ENCODE peak calls at places on chromosomes 13 and 19, in seven cellular contexts. One of them, this sample, is unnamed.

GRCh38 chr19:33273881-33274662 is 28.3 kb downstream of the CEBPA start:
- DNase-seq in stimulated activated CD8-positive, alpha-beta memory T cell treated with anti-CD3 and anti-CD28 coated beads, Interleukin-15, amount 100 ng/mL, for 4 hours: peak
- DNase-seq in NCI-H2029 treated with DMSO at 0.1 percent for 48 hours: peak
- DNase-seq in stimulated activated naive B cell treated with anti-CD40 and anti-IgM and Interleukin-4, amounts not matched to agents 10 μg/mL and 1 μg/mL and 100 μg/mL, for 72 hours: no peak
- DNase-seq in HT1080: peak
- DNase-seq in fibroblast of villous mesenchyme: peak
- DNase-seq in NCI-H1092 treated with DMSO at 0.1 percent for 48 hours: no peak
- DNase-seq in this sample: no peak

GRCh38 chr19:11335449-11336146 is 3.9 kb downstream of the RAB3D start:
- DNase-seq in stimulated activated CD8-positive, alpha-beta memory T cell treated with anti-CD3 and anti-CD28 coated beads, Interleukin-15, amount 100 ng/mL, for 4 hours: no peak
- DNase-seq in NCI-H2029 treated with DMSO at 0.1 percent for 48 hours: no peak
- DNase-seq in stimulated activated naive B cell treated with anti-CD40 and anti-IgM and Interleukin-4, amounts not matched to agents 10 μg/mL and 1 μg/mL and 100 μg/mL, for 72 hours: no peak
- DNase-seq in HT1080: no peak
- DNase-seq in fibroblast of villous mesenchyme: no peak
- DNase-seq in NCI-H1092 treated with DMSO at 0.1 percent for 48 hours: no peak
- DNase-seq in this sample: no peak

GRCh38 chr13:79455331-79455730 is 25.6 kb upstream of the NDFIP2 start:
- DNase-seq in stimulated activated CD8-positive, alpha-beta memory T cell treated with anti-CD3 and anti-CD28 coated beads, Interleukin-15, amount 100 ng/mL, for 4 hours: no peak
- DNase-seq in NCI-H2029 treated with DMSO at 0.1 percent for 48 hours: no peak
- DNase-seq in stimulated activated naive B cell treated with anti-CD40 and anti-IgM and Interleukin-4, amounts not matched to agents 10 μg/mL and 1 μg/mL and 100 μg/mL, for 72 hours: no peak
- DNase-seq in HT1080: no peak
- DNase-seq in fibroblast of villous mesenchyme: peak
- DNase-seq in NCI-H1092 treated with DMSO at 0.1 percent for 48 hours: no peak
- DNase-seq in this sample: peak

GRCh38 chr13:20360041-20360491 is 127.9 kb upstream of the GJB6 start:
- DNase-seq in stimulated activated CD8-positive, alpha-beta memory T cell treated with anti-CD3 and anti-CD28 coated beads, Interleukin-15, amount 100 ng/mL, for 4 hours: no peak
- DNase-seq in NCI-H2029 treated with DMSO at 0.1 percent for 48 hours: no peak
- DNase-seq in stimulated activated naive B cell treated with anti-CD40 and anti-IgM and Interleukin-4, amounts not matched to agents 10 μg/mL and 1 μg/mL and 100 μg/mL, for 72 hours: no peak
- DNase-seq in HT1080: peak
- DNase-seq in fibroblast of villous mesenchyme: no peak
- DNase-seq in NCI-H1092 treated with DMSO at 0.1 percent for 48 hours: no peak
- DNase-seq in this sample: peak

GRCh38 chr13:29561918-29562317 is 33.6 kb downstream of the SLC7A1 start:
- DNase-seq in stimulated activated CD8-positive, alpha-beta memory T cell treated with anti-CD3 and anti-CD28 coated beads, Interleukin-15, amount 100 ng/mL, for 4 hours: no peak
- DNase-seq in NCI-H2029 treated with DMSO at 0.1 percent for 48 hours: no peak
- DNase-seq in stimulated activated naive B cell treated with anti-CD40 and anti-IgM and Interleukin-4, amounts not matched to agents 10 μg/mL and 1 μg/mL and 100 μg/mL, for 72 hours: no peak
- DNase-seq in HT1080: no peak
- DNase-seq in fibroblast of villous mesenchyme: no peak
- DNase-seq in NCI-H1092 treated with DMSO at 0.1 percent for 48 hours: no peak
- DNase-seq in this sample: no peak

GRCh38 chr19:3790209-3790734 is 4.1 kb upstream of the MATK start:
- DNase-seq in stimulated activated CD8-positive, alpha-beta memory T cell treated with anti-CD3 and anti-CD28 coated beads, Interleukin-15, amount 100 ng/mL, for 4 hours: no peak
- DNase-seq in NCI-H2029 treated with DMSO at 0.1 percent for 48 hours: no peak
- DNase-seq in stimulated activated naive B cell treated with anti-CD40 and anti-IgM and Interleukin-4, amounts not matched to agents 10 μg/mL and 1 μg/mL and 100 μg/mL, for 72 hours: no peak
- DNase-seq in HT1080: no peak
- DNase-seq in fibroblast of villous mesenchyme: no peak
- DNase-seq in NCI-H1092 treated with DMSO at 0.1 percent for 48 hours: no peak
- DNase-seq in this sample: no peak

GRCh38 chr13:110187501-110188161 is 119.3 kb downstream of the COL4A1 start:
- DNase-seq in stimulated activated CD8-positive, alpha-beta memory T cell treated with anti-CD3 and anti-CD28 coated beads, Interleukin-15, amount 100 ng/mL, for 4 hours: no peak
- DNase-seq in NCI-H2029 treated with DMSO at 0.1 percent for 48 hours: no peak
- DNase-seq in stimulated activated naive B cell treated with anti-CD40 and anti-IgM and Interleukin-4, amounts not matched to agents 10 μg/mL and 1 μg/mL and 100 μg/mL, for 72 hours: no peak
- DNase-seq in HT1080: peak
- DNase-seq in fibroblast of villous mesenchyme: peak
- DNase-seq in NCI-H1092 treated with DMSO at 0.1 percent for 48 hours: no peak
- DNase-seq in this sample: peak

GRCh38 chr13:32314968-32315254 is 252 bp downstream of the ZAR1L start:
- DNase-seq in stimulated activated CD8-positive, alpha-beta memory T cell treated with anti-CD3 and anti-CD28 coated beads, Interleukin-15, amount 100 ng/mL, for 4 hours: peak
- DNase-seq in NCI-H2029 treated with DMSO at 0.1 percent for 48 hours: peak
- DNase-seq in stimulated activated naive B cell treated with anti-CD40 and anti-IgM and Interleukin-4, amounts not matched to agents 10 μg/mL and 1 μg/mL and 100 μg/mL, for 72 hours: peak
- DNase-seq in HT1080: no peak
- DNase-seq in fibroblast of villous mesenchyme: no peak
- DNase-seq in NCI-H1092 treated with DMSO at 0.1 percent for 48 hours: no peak
- DNase-seq in this sample: no peak

GRCh38 chr19:51034704-51035103 is at the start of gene KLK12:
- DNase-seq in stimulated activated CD8-positive, alpha-beta memory T cell treated with anti-CD3 and anti-CD28 coated beads, Interleukin-15, amount 100 ng/mL, for 4 hours: no peak
- DNase-seq in NCI-H2029 treated with DMSO at 0.1 percent for 48 hours: peak
- DNase-seq in stimulated activated naive B cell treated with anti-CD40 and anti-IgM and Interleukin-4, amounts not matched to agents 10 μg/mL and 1 μg/mL and 100 μg/mL, for 72 hours: no peak
- DNase-seq in HT1080: no peak
- DNase-seq in fibroblast of villous mesenchyme: no peak
- DNase-seq in NCI-H1092 treated with DMSO at 0.1 percent for 48 hours: no peak
- DNase-seq in this sample: peak

GRCh38 chr13:33707449-33707848 is 110.5 kb upstream of the RFC3 start:
- DNase-seq in stimulated activated CD8-positive, alpha-beta memory T cell treated with anti-CD3 and anti-CD28 coated beads, Interleukin-15, amount 100 ng/mL, for 4 hours: no peak
- DNase-seq in NCI-H2029 treated with DMSO at 0.1 percent for 48 hours: no peak
- DNase-seq in stimulated activated naive B cell treated with anti-CD40 and anti-IgM and Interleukin-4, amounts not matched to agents 10 μg/mL and 1 μg/mL and 100 μg/mL, for 72 hours: no peak
- DNase-seq in HT1080: no peak
- DNase-seq in fibroblast of villous mesenchyme: no peak
- DNase-seq in NCI-H1092 treated with DMSO at 0.1 percent for 48 hours: no peak
- DNase-seq in this sample: no peak

GRCh38 chr13:109971006-109971744 is 184.8 kb upstream of the IRS2 start:
- DNase-seq in stimulated activated CD8-positive, alpha-beta memory T cell treated with anti-CD3 and anti-CD28 coated beads, Interleukin-15, amount 100 ng/mL, for 4 hours: no peak
- DNase-seq in NCI-H2029 treated with DMSO at 0.1 percent for 48 hours: no peak
- DNase-seq in stimulated activated naive B cell treated with anti-CD40 and anti-IgM and Interleukin-4, amounts not matched to agents 10 μg/mL and 1 μg/mL and 100 μg/mL, for 72 hours: no peak
- DNase-seq in HT1080: no peak
- DNase-seq in fibroblast of villous mesenchyme: no peak
- DNase-seq in NCI-H1092 treated with DMSO at 0.1 percent for 48 hours: no peak
- DNase-seq in this sample: no peak

GRCh38 chr13:33917135-33917534 is 99.2 kb downstream of the RFC3 start:
- DNase-seq in stimulated activated CD8-positive, alpha-beta memory T cell treated with anti-CD3 and anti-CD28 coated beads, Interleukin-15, amount 100 ng/mL, for 4 hours: no peak
- DNase-seq in NCI-H2029 treated with DMSO at 0.1 percent for 48 hours: no peak
- DNase-seq in stimulated activated naive B cell treated with anti-CD40 and anti-IgM and Interleukin-4, amounts not matched to agents 10 μg/mL and 1 μg/mL and 100 μg/mL, for 72 hours: no peak
- DNase-seq in HT1080: no peak
- DNase-seq in fibroblast of villous mesenchyme: no peak
- DNase-seq in NCI-H1092 treated with DMSO at 0.1 percent for 48 hours: no peak
- DNase-seq in this sample: no peak

GRCh38 chr13:64935441-64935840 is 2294.7 kb downstream of the PCDH9 start:
- DNase-seq in stimulated activated CD8-positive, alpha-beta memory T cell treated with anti-CD3 and anti-CD28 coated beads, Interleukin-15, amount 100 ng/mL, for 4 hours: no peak
- DNase-seq in NCI-H2029 treated with DMSO at 0.1 percent for 48 hours: no peak
- DNase-seq in stimulated activated naive B cell treated with anti-CD40 and anti-IgM and Interleukin-4, amounts not matched to agents 10 μg/mL and 1 μg/mL and 100 μg/mL, for 72 hours: no peak
- DNase-seq in HT1080: no peak
- DNase-seq in fibroblast of villous mesenchyme: no peak
- DNase-seq in NCI-H1092 treated with DMSO at 0.1 percent for 48 hours: no peak
- DNase-seq in this sample: no peak

GRCh38 chr19:16851031-16851712 is 22.0 kb downstream of the SIN3B start:
- DNase-seq in stimulated activated CD8-positive, alpha-beta memory T cell treated with anti-CD3 and anti-CD28 coated beads, Interleukin-15, amount 100 ng/mL, for 4 hours: no peak
- DNase-seq in NCI-H2029 treated with DMSO at 0.1 percent for 48 hours: no peak
- DNase-seq in stimulated activated naive B cell treated with anti-CD40 and anti-IgM and Interleukin-4, amounts not matched to agents 10 μg/mL and 1 μg/mL and 100 μg/mL, for 72 hours: no peak
- DNase-seq in HT1080: peak
- DNase-seq in fibroblast of villous mesenchyme: no peak
- DNase-seq in NCI-H1092 treated with DMSO at 0.1 percent for 48 hours: no peak
- DNase-seq in this sample: no peak

GRCh38 chr13:42239644-42240043 is 32.3 kb upstream of the AKAP11 start:
- DNase-seq in stimulated activated CD8-positive, alpha-beta memory T cell treated with anti-CD3 and anti-CD28 coated beads, Interleukin-15, amount 100 ng/mL, for 4 hours: no peak
- DNase-seq in NCI-H2029 treated with DMSO at 0.1 percent for 48 hours: no peak
- DNase-seq in stimulated activated naive B cell treated with anti-CD40 and anti-IgM and Interleukin-4, amounts not matched to agents 10 μg/mL and 1 μg/mL and 100 μg/mL, for 72 hours: no peak
- DNase-seq in HT1080: peak
- DNase-seq in fibroblast of villous mesenchyme: no peak
- DNase-seq in NCI-H1092 treated with DMSO at 0.1 percent for 48 hours: no peak
- DNase-seq in this sample: no peak

GRCh38 chr19:47267350-47267759 is 7.3 kb upstream of the INAFM1 start:
- DNase-seq in stimulated activated CD8-positive, alpha-beta memory T cell treated with anti-CD3 and anti-CD28 coated beads, Interleukin-15, amount 100 ng/mL, for 4 hours: no peak
- DNase-seq in NCI-H2029 treated with DMSO at 0.1 percent for 48 hours: no peak
- DNase-seq in stimulated activated naive B cell treated with anti-CD40 and anti-IgM and Interleukin-4, amounts not matched to agents 10 μg/mL and 1 μg/mL and 100 μg/mL, for 72 hours: no peak
- DNase-seq in HT1080: no peak
- DNase-seq in fibroblast of villous mesenchyme: no peak
- DNase-seq in NCI-H1092 treated with DMSO at 0.1 percent for 48 hours: no peak
- DNase-seq in this sample: no peak

GRCh38 chr19:45179063-45179847 is 671 bp downstream of the BLOC1S3 start:
- DNase-seq in stimulated activated CD8-positive, alpha-beta memory T cell treated with anti-CD3 and anti-CD28 coated beads, Interleukin-15, amount 100 ng/mL, for 4 hours: peak
- DNase-seq in NCI-H2029 treated with DMSO at 0.1 percent for 48 hours: no peak
- DNase-seq in stimulated activated naive B cell treated with anti-CD40 and anti-IgM and Interleukin-4, amounts not matched to agents 10 μg/mL and 1 μg/mL and 100 μg/mL, for 72 hours: peak
- DNase-seq in HT1080: no peak
- DNase-seq in fibroblast of villous mesenchyme: peak
- DNase-seq in NCI-H1092 treated with DMSO at 0.1 percent for 48 hours: no peak
- DNase-seq in this sample: peak

GRCh38 chr19:5851302-5851701 is at the start of gene FUT3:
- DNase-seq in stimulated activated CD8-positive, alpha-beta memory T cell treated with anti-CD3 and anti-CD28 coated beads, Interleukin-15, amount 100 ng/mL, for 4 hours: no peak
- DNase-seq in NCI-H2029 treated with DMSO at 0.1 percent for 48 hours: peak
- DNase-seq in stimulated activated naive B cell treated with anti-CD40 and anti-IgM and Interleukin-4, amounts not matched to agents 10 μg/mL and 1 μg/mL and 100 μg/mL, for 72 hours: no peak
- DNase-seq in HT1080: no peak
- DNase-seq in fibroblast of villous mesenchyme: no peak
- DNase-seq in NCI-H1092 treated with DMSO at 0.1 percent for 48 hours: no peak
- DNase-seq in this sample: peak

GRCh38 chr13:102517959-102518358 is 78.8 kb upstream of the TPP2 start:
- DNase-seq in stimulated activated CD8-positive, alpha-beta memory T cell treated with anti-CD3 and anti-CD28 coated beads, Interleukin-15, amount 100 ng/mL, for 4 hours: no peak
- DNase-seq in NCI-H2029 treated with DMSO at 0.1 percent for 48 hours: no peak
- DNase-seq in stimulated activated naive B cell treated with anti-CD40 and anti-IgM and Interleukin-4, amounts not matched to agents 10 μg/mL and 1 μg/mL and 100 μg/mL, for 72 hours: no peak
- DNase-seq in HT1080: peak
- DNase-seq in fibroblast of villous mesenchyme: no peak
- DNase-seq in NCI-H1092 treated with DMSO at 0.1 percent for 48 hours: no peak
- DNase-seq in this sample: no peak

GRCh38 chr13:40394304-40394983 is 272.0 kb downstream of the FOXO1 start:
- DNase-seq in stimulated activated CD8-positive, alpha-beta memory T cell treated with anti-CD3 and anti-CD28 coated beads, Interleukin-15, amount 100 ng/mL, for 4 hours: no peak
- DNase-seq in NCI-H2029 treated with DMSO at 0.1 percent for 48 hours: no peak
- DNase-seq in stimulated activated naive B cell treated with anti-CD40 and anti-IgM and Interleukin-4, amounts not matched to agents 10 μg/mL and 1 μg/mL and 100 μg/mL, for 72 hours: no peak
- DNase-seq in HT1080: no peak
- DNase-seq in fibroblast of villous mesenchyme: no peak
- DNase-seq in NCI-H1092 treated with DMSO at 0.1 percent for 48 hours: no peak
- DNase-seq in this sample: no peak

GRCh38 chr13:27641711-27642502 is 20.2 kb downstream of the POLR1D start:
- DNase-seq in stimulated activated CD8-positive, alpha-beta memory T cell treated with anti-CD3 and anti-CD28 coated beads, Interleukin-15, amount 100 ng/mL, for 4 hours: no peak
- DNase-seq in NCI-H2029 treated with DMSO at 0.1 percent for 48 hours: no peak
- DNase-seq in stimulated activated naive B cell treated with anti-CD40 and anti-IgM and Interleukin-4, amounts not matched to agents 10 μg/mL and 1 μg/mL and 100 μg/mL, for 72 hours: no peak
- DNase-seq in HT1080: no peak
- DNase-seq in fibroblast of villous mesenchyme: no peak
- DNase-seq in NCI-H1092 treated with DMSO at 0.1 percent for 48 hours: no peak
- DNase-seq in this sample: no peak

GRCh38 chr13:46389457-46389856 is 2.4 kb upstream of the RUBCNL start:
- DNase-seq in stimulated activated CD8-positive, alpha-beta memory T cell treated with anti-CD3 and anti-CD28 coated beads, Interleukin-15, amount 100 ng/mL, for 4 hours: no peak
- DNase-seq in NCI-H2029 treated with DMSO at 0.1 percent for 48 hours: no peak
- DNase-seq in stimulated activated naive B cell treated with anti-CD40 and anti-IgM and Interleukin-4, amounts not matched to agents 10 μg/mL and 1 μg/mL and 100 μg/mL, for 72 hours: no peak
- DNase-seq in HT1080: no peak
- DNase-seq in fibroblast of villous mesenchyme: no peak
- DNase-seq in NCI-H1092 treated with DMSO at 0.1 percent for 48 hours: no peak
- DNase-seq in this sample: no peak

GRCh38 chr13:30240608-30241007 is 66.7 kb downstream of the KATNAL1 start:
- DNase-seq in stimulated activated CD8-positive, alpha-beta memory T cell treated with anti-CD3 and anti-CD28 coated beads, Interleukin-15, amount 100 ng/mL, for 4 hours: no peak
- DNase-seq in NCI-H2029 treated with DMSO at 0.1 percent for 48 hours: no peak
- DNase-seq in stimulated activated naive B cell treated with anti-CD40 and anti-IgM and Interleukin-4, amounts not matched to agents 10 μg/mL and 1 μg/mL and 100 μg/mL, for 72 hours: no peak
- DNase-seq in HT1080: no peak
- DNase-seq in fibroblast of villous mesenchyme: no peak
- DNase-seq in NCI-H1092 treated with DMSO at 0.1 percent for 48 hours: no peak
- DNase-seq in this sample: no peak

GRCh38 chr19:41886761-41887710 is 4.1 kb downstream of the ARHGEF1 start:
- DNase-seq in stimulated activated CD8-positive, alpha-beta memory T cell treated with anti-CD3 and anti-CD28 coated beads, Interleukin-15, amount 100 ng/mL, for 4 hours: no peak
- DNase-seq in NCI-H2029 treated with DMSO at 0.1 percent for 48 hours: no peak
- DNase-seq in stimulated activated naive B cell treated with anti-CD40 and anti-IgM and Interleukin-4, amounts not matched to agents 10 μg/mL and 1 μg/mL and 100 μg/mL, for 72 hours: no peak
- DNase-seq in HT1080: peak
- DNase-seq in fibroblast of villous mesenchyme: no peak
- DNase-seq in NCI-H1092 treated with DMSO at 0.1 percent for 48 hours: no peak
- DNase-seq in this sample: no peak

GRCh38 chr19:18253716-18254115 is 20.5 kb downstream of the IQCN start:
- DNase-seq in stimulated activated CD8-positive, alpha-beta memory T cell treated with anti-CD3 and anti-CD28 coated beads, Interleukin-15, amount 100 ng/mL, for 4 hours: no peak
- DNase-seq in NCI-H2029 treated with DMSO at 0.1 percent for 48 hours: no peak
- DNase-seq in stimulated activated naive B cell treated with anti-CD40 and anti-IgM and Interleukin-4, amounts not matched to agents 10 μg/mL and 1 μg/mL and 100 μg/mL, for 72 hours: no peak
- DNase-seq in HT1080: no peak
- DNase-seq in fibroblast of villous mesenchyme: no peak
- DNase-seq in NCI-H1092 treated with DMSO at 0.1 percent for 48 hours: no peak
- DNase-seq in this sample: peak

GRCh38 chr19:18915639-18916038 is 3.5 kb downstream of the COPE start:
- DNase-seq in stimulated activated CD8-positive, alpha-beta memory T cell treated with anti-CD3 and anti-CD28 coated beads, Interleukin-15, amount 100 ng/mL, for 4 hours: no peak
- DNase-seq in NCI-H2029 treated with DMSO at 0.1 percent for 48 hours: no peak
- DNase-seq in stimulated activated naive B cell treated with anti-CD40 and anti-IgM and Interleukin-4, amounts not matched to agents 10 μg/mL and 1 μg/mL and 100 μg/mL, for 72 hours: peak
- DNase-seq in HT1080: no peak
- DNase-seq in fibroblast of villous mesenchyme: peak
- DNase-seq in NCI-H1092 treated with DMSO at 0.1 percent for 48 hours: peak
- DNase-seq in this sample: peak

GRCh38 chr13:100234524-100235136 is 145.7 kb downstream of the PCCA start:
- DNase-seq in stimulated activated CD8-positive, alpha-beta memory T cell treated with anti-CD3 and anti-CD28 coated beads, Interleukin-15, amount 100 ng/mL, for 4 hours: no peak
- DNase-seq in NCI-H2029 treated with DMSO at 0.1 percent for 48 hours: no peak
- DNase-seq in stimulated activated naive B cell treated with anti-CD40 and anti-IgM and Interleukin-4, amounts not matched to agents 10 μg/mL and 1 μg/mL and 100 μg/mL, for 72 hours: no peak
- DNase-seq in HT1080: peak
- DNase-seq in fibroblast of villous mesenchyme: peak
- DNase-seq in NCI-H1092 treated with DMSO at 0.1 percent for 48 hours: no peak
- DNase-seq in this sample: no peak

GRCh38 chr19:17549088-17549740 is 6.2 kb upstream of the COLGALT1 start:
- DNase-seq in stimulated activated CD8-positive, alpha-beta memory T cell treated with anti-CD3 and anti-CD28 coated beads, Interleukin-15, amount 100 ng/mL, for 4 hours: no peak
- DNase-seq in NCI-H2029 treated with DMSO at 0.1 percent for 48 hours: no peak
- DNase-seq in stimulated activated naive B cell treated with anti-CD40 and anti-IgM and Interleukin-4, amounts not matched to agents 10 μg/mL and 1 μg/mL and 100 μg/mL, for 72 hours: no peak
- DNase-seq in HT1080: no peak
- DNase-seq in fibroblast of villous mesenchyme: no peak
- DNase-seq in NCI-H1092 treated with DMSO at 0.1 percent for 48 hours: no peak
- DNase-seq in this sample: no peak

GRCh38 chr13:41107104-41107571 is 25.5 kb downstream of the KBTBD6 start:
- DNase-seq in stimulated activated CD8-positive, alpha-beta memory T cell treated with anti-CD3 and anti-CD28 coated beads, Interleukin-15, amount 100 ng/mL, for 4 hours: no peak
- DNase-seq in NCI-H2029 treated with DMSO at 0.1 percent for 48 hours: no peak
- DNase-seq in stimulated activated naive B cell treated with anti-CD40 and anti-IgM and Interleukin-4, amounts not matched to agents 10 μg/mL and 1 μg/mL and 100 μg/mL, for 72 hours: no peak
- DNase-seq in HT1080: no peak
- DNase-seq in fibroblast of villous mesenchyme: no peak
- DNase-seq in NCI-H1092 treated with DMSO at 0.1 percent for 48 hours: no peak
- DNase-seq in this sample: no peak

GRCh38 chr19:8240274-8241229 is 31.4 kb downstream of the CERS4 start:
- DNase-seq in stimulated activated CD8-positive, alpha-beta memory T cell treated with anti-CD3 and anti-CD28 coated beads, Interleukin-15, amount 100 ng/mL, for 4 hours: peak
- DNase-seq in NCI-H2029 treated with DMSO at 0.1 percent for 48 hours: peak
- DNase-seq in stimulated activated naive B cell treated with anti-CD40 and anti-IgM and Interleukin-4, amounts not matched to agents 10 μg/mL and 1 μg/mL and 100 μg/mL, for 72 hours: peak
- DNase-seq in HT1080: peak
- DNase-seq in fibroblast of villous mesenchyme: peak
- DNase-seq in NCI-H1092 treated with DMSO at 0.1 percent for 48 hours: peak
- DNase-seq in this sample: peak

GRCh38 chr19:28142258-28142657 is 1070.7 kb downstream of the UQCRFS1 start:
- DNase-seq in stimulated activated CD8-positive, alpha-beta memory T cell treated with anti-CD3 and anti-CD28 coated beads, Interleukin-15, amount 100 ng/mL, for 4 hours: no peak
- DNase-seq in NCI-H2029 treated with DMSO at 0.1 percent for 48 hours: no peak
- DNase-seq in stimulated activated naive B cell treated with anti-CD40 and anti-IgM and Interleukin-4, amounts not matched to agents 10 μg/mL and 1 μg/mL and 100 μg/mL, for 72 hours: no peak
- DNase-seq in HT1080: no peak
- DNase-seq in fibroblast of villous mesenchyme: no peak
- DNase-seq in NCI-H1092 treated with DMSO at 0.1 percent for 48 hours: no peak
- DNase-seq in this sample: no peak

GRCh38 chr13:84605927-84606326 is 723.7 kb upstream of the SLITRK1 start:
- DNase-seq in stimulated activated CD8-positive, alpha-beta memory T cell treated with anti-CD3 and anti-CD28 coated beads, Interleukin-15, amount 100 ng/mL, for 4 hours: no peak
- DNase-seq in NCI-H2029 treated with DMSO at 0.1 percent for 48 hours: no peak
- DNase-seq in stimulated activated naive B cell treated with anti-CD40 and anti-IgM and Interleukin-4, amounts not matched to agents 10 μg/mL and 1 μg/mL and 100 μg/mL, for 72 hours: no peak
- DNase-seq in HT1080: no peak
- DNase-seq in fibroblast of villous mesenchyme: no peak
- DNase-seq in NCI-H1092 treated with DMSO at 0.1 percent for 48 hours: no peak
- DNase-seq in this sample: no peak

GRCh38 chr13:106756446-106756845 is 188.5 kb upstream of the ARGLU1 start:
- DNase-seq in stimulated activated CD8-positive, alpha-beta memory T cell treated with anti-CD3 and anti-CD28 coated beads, Interleukin-15, amount 100 ng/mL, for 4 hours: no peak
- DNase-seq in NCI-H2029 treated with DMSO at 0.1 percent for 48 hours: no peak
- DNase-seq in stimulated activated naive B cell treated with anti-CD40 and anti-IgM and Interleukin-4, amounts not matched to agents 10 μg/mL and 1 μg/mL and 100 μg/mL, for 72 hours: no peak
- DNase-seq in HT1080: no peak
- DNase-seq in fibroblast of villous mesenchyme: no peak
- DNase-seq in NCI-H1092 treated with DMSO at 0.1 percent for 48 hours: no peak
- DNase-seq in this sample: no peak

GRCh38 chr13:111344471-111345191 is 24.2 kb downstream of the TEX29 start:
- DNase-seq in stimulated activated CD8-positive, alpha-beta memory T cell treated with anti-CD3 and anti-CD28 coated beads, Interleukin-15, amount 100 ng/mL, for 4 hours: no peak
- DNase-seq in NCI-H2029 treated with DMSO at 0.1 percent for 48 hours: peak
- DNase-seq in stimulated activated naive B cell treated with anti-CD40 and anti-IgM and Interleukin-4, amounts not matched to agents 10 μg/mL and 1 μg/mL and 100 μg/mL, for 72 hours: no peak
- DNase-seq in HT1080: peak
- DNase-seq in fibroblast of villous mesenchyme: peak
- DNase-seq in NCI-H1092 treated with DMSO at 0.1 percent for 48 hours: peak
- DNase-seq in this sample: no peak

GRCh38 chr13:37225414-37226047 is 120.1 kb upstream of the CSNK1A1L start:
- DNase-seq in stimulated activated CD8-positive, alpha-beta memory T cell treated with anti-CD3 and anti-CD28 coated beads, Interleukin-15, amount 100 ng/mL, for 4 hours: no peak
- DNase-seq in NCI-H2029 treated with DMSO at 0.1 percent for 48 hours: no peak
- DNase-seq in stimulated activated naive B cell treated with anti-CD40 and anti-IgM and Interleukin-4, amounts not matched to agents 10 μg/mL and 1 μg/mL and 100 μg/mL, for 72 hours: no peak
- DNase-seq in HT1080: no peak
- DNase-seq in fibroblast of villous mesenchyme: peak
- DNase-seq in NCI-H1092 treated with DMSO at 0.1 percent for 48 hours: no peak
- DNase-seq in this sample: no peak

GRCh38 chr13:99015606-99016520 is 38.0 kb upstream of the DOCK9 start:
- DNase-seq in stimulated activated CD8-positive, alpha-beta memory T cell treated with anti-CD3 and anti-CD28 coated beads, Interleukin-15, amount 100 ng/mL, for 4 hours: no peak
- DNase-seq in NCI-H2029 treated with DMSO at 0.1 percent for 48 hours: no peak
- DNase-seq in stimulated activated naive B cell treated with anti-CD40 and anti-IgM and Interleukin-4, amounts not matched to agents 10 μg/mL and 1 μg/mL and 100 μg/mL, for 72 hours: no peak
- DNase-seq in HT1080: no peak
- DNase-seq in fibroblast of villous mesenchyme: no peak
- DNase-seq in NCI-H1092 treated with DMSO at 0.1 percent for 48 hours: no peak
- DNase-seq in this sample: no peak

This sample was measured in PC-9.